ENCODE peak calls at places on chromosomes 2 and 18, in four cellular contexts. One of them, this sample, is unnamed.

GRCh38 chr2:238130696-238131628 is 7.5 kb upstream of the KLHL30 start:
- DNase-seq in prostate gland: no peak
- DNase-seq in EH: no peak
- DNase-seq in germinal center: no peak
- DNase-seq in this sample: no peak

GRCh38 chr2:157876771-157877108 is 610 bp upstream of the ACVR1 start:
- DNase-seq in prostate gland: no peak
- DNase-seq in EH: no peak
- DNase-seq in germinal center: no peak
- DNase-seq in this sample: no peak

GRCh38 chr2:127219716-127220090 is 396 bp downstream of the CYP27C1 start:
- DNase-seq in prostate gland: no peak
- DNase-seq in EH: no peak
- DNase-seq in germinal center: no peak
- DNase-seq in this sample: no peak

GRCh38 chr2:184734338-184734737 is 136.0 kb downstream of the ZNF804A start:
- DNase-seq in prostate gland: no peak
- DNase-seq in EH: no peak
- DNase-seq in germinal center: no peak
- DNase-seq in this sample: no peak

GRCh38 chr2:101787097-101787496 is 89.6 kb downstream of the MAP4K4 start:
- DNase-seq in prostate gland: no peak
- DNase-seq in EH: peak
- DNase-seq in germinal center: no peak
- DNase-seq in this sample: no peak

GRCh38 chr2:8030694-8031303 is 651.1 kb upstream of the ID2 start:
- DNase-seq in prostate gland: no peak
- DNase-seq in EH: peak
- DNase-seq in germinal center: no peak
- DNase-seq in this sample: no peak

GRCh38 chr2:234137400-234138014 is 87.0 kb downstream of the SPP2 start:
- DNase-seq in prostate gland: peak
- DNase-seq in EH: peak
- DNase-seq in germinal center: no peak
- DNase-seq in this sample: no peak

GRCh38 chr2:101625387-101625786 is 72.1 kb upstream of the MAP4K4 start:
- DNase-seq in prostate gland: no peak
- DNase-seq in EH: no peak
- DNase-seq in germinal center: no peak
- DNase-seq in this sample: no peak

GRCh38 chr2:12169721-12170120 is 423.3 kb downstream of the LPIN1 start:
- DNase-seq in prostate gland: no peak
- DNase-seq in EH: peak
- DNase-seq in germinal center: no peak
- DNase-seq in this sample: no peak

GRCh38 chr2:233012301-233012971 is 620 bp downstream of the NGEF start:
- DNase-seq in prostate gland: no peak
- DNase-seq in EH: no peak
- DNase-seq in germinal center: no peak
- DNase-seq in this sample: no peak

GRCh38 chr18:27604583-27604982 is 419.5 kb upstream of the CHST9 start:
- DNase-seq in prostate gland: no peak
- DNase-seq in EH: peak
- DNase-seq in germinal center: no peak
- DNase-seq in this sample: no peak

GRCh38 chr18:21686282-21687105 is 18.1 kb downstream of the ABHD3 start:
- DNase-seq in prostate gland: no peak
- DNase-seq in EH: peak
- DNase-seq in germinal center: no peak
- DNase-seq in this sample: no peak

GRCh38 chr2:240351088-240351741 is 84.2 kb upstream of the GPC1 start:
- DNase-seq in prostate gland: no peak
- DNase-seq in EH: no peak
- DNase-seq in germinal center: no peak
- DNase-seq in this sample: no peak

GRCh38 chr2:197461073-197461472 is 7.7 kb downstream of the COQ10B start:
- DNase-seq in prostate gland: no peak
- DNase-seq in EH: peak
- DNase-seq in germinal center: no peak
- DNase-seq in this sample: no peak

GRCh38 chr2:25672500-25673169 is 742 bp downstream of the DTNB start:
- DNase-seq in prostate gland: peak
- DNase-seq in EH: peak
- DNase-seq in germinal center: peak
- DNase-seq in this sample: no peak

GRCh38 chr2:237464757-237465391 is 22.2 kb upstream of the MLPH start:
- DNase-seq in prostate gland: no peak
- DNase-seq in EH: peak
- DNase-seq in germinal center: no peak
- DNase-seq in this sample: no peak

GRCh38 chr2:178796079-178796677 is 11.0 kb downstream of the TTN start:
- DNase-seq in prostate gland: no peak
- DNase-seq in EH: peak
- DNase-seq in germinal center: peak
- DNase-seq in this sample: no peak

GRCh38 chr2:121066526-121066925 is 218.5 kb downstream of the TFCP2L1 start:
- DNase-seq in prostate gland: no peak
- DNase-seq in EH: peak
- DNase-seq in germinal center: no peak
- DNase-seq in this sample: no peak

GRCh38 chr2:59236723-59237122 is 995.6 kb upstream of the FANCL start:
- DNase-seq in prostate gland: no peak
- DNase-seq in EH: peak
- DNase-seq in germinal center: no peak
- DNase-seq in this sample: no peak

GRCh38 chr2:233380132-233381012 is 26.1 kb downstream of the DGKD start:
- DNase-seq in prostate gland: no peak
- DNase-seq in EH: no peak
- DNase-seq in germinal center: peak
- DNase-seq in this sample: no peak

GRCh38 chr2:45808294-45808693 is 156.8 kb downstream of the PRKCE start:
- DNase-seq in prostate gland: no peak
- DNase-seq in EH: no peak
- DNase-seq in germinal center: no peak
- DNase-seq in this sample: no peak

GRCh38 chr2:179050735-179051134 is 798 bp upstream of the CCDC141 start:
- DNase-seq in prostate gland: no peak
- DNase-seq in EH: no peak
- DNase-seq in germinal center: no peak
- DNase-seq in this sample: no peak

GRCh38 chr18:7946724-7947377 is 379.7 kb downstream of the PTPRM start:
- DNase-seq in prostate gland: no peak
- DNase-seq in EH: peak
- DNase-seq in germinal center: no peak
- DNase-seq in this sample: no peak

GRCh38 chr2:151918308-151918707 is 90.1 kb upstream of the ARL5A start:
- DNase-seq in prostate gland: no peak
- DNase-seq in EH: no peak
- DNase-seq in germinal center: no peak
- DNase-seq in this sample: no peak

GRCh38 chr2:68411397-68412126 is 46.5 kb downstream of the PLEK start:
- DNase-seq in prostate gland: no peak
- DNase-seq in EH: no peak
- DNase-seq in germinal center: no peak
- DNase-seq in this sample: peak

GRCh38 chr2:186516396-186516795 is 30.3 kb downstream of the ZC3H15 start:
- DNase-seq in prostate gland: no peak
- DNase-seq in EH: no peak
- DNase-seq in germinal center: no peak
- DNase-seq in this sample: no peak

GRCh38 chr2:1518891-1519530 is 105.7 kb downstream of the TPO start:
- DNase-seq in prostate gland: no peak
- DNase-seq in EH: peak
- DNase-seq in germinal center: no peak
- DNase-seq in this sample: no peak

GRCh38 chr2:148674063-148675020 is 29.8 kb downstream of the EPC2 start:
- DNase-seq in prostate gland: no peak
- DNase-seq in EH: peak
- DNase-seq in germinal center: peak
- DNase-seq in this sample: no peak

GRCh38 chr2:127897531-127898187 is 11.9 kb upstream of the AMMECR1L start:
- DNase-seq in prostate gland: no peak
- DNase-seq in EH: no peak
- DNase-seq in germinal center: no peak
- DNase-seq in this sample: no peak

GRCh38 chr2:8682719-8683667 is 1.1 kb downstream of the ID2 start:
- DNase-seq in prostate gland: peak
- DNase-seq in EH: peak
- DNase-seq in germinal center: no peak
- DNase-seq in this sample: no peak